ENCODE peak calls at places on chromosomes 1 and 21, in seven cellular contexts. W, N, I, X, H, L and E are unnamed samples.

GRCh38 chr1:116772648-116773045 is 18.4 kb downstream of the CD2 start:
- DNase-seq in N (peak; percentile 11), X (no peak), I (peak; percentile 64), W (no peak), H (no peak), L (no peak), E (no peak)

GRCh38 chr1:218426343-218426657 is 81.2 kb downstream of the TGFB2 start:
- DNase-seq in L (no peak), X (no peak), N (peak; percentile 92), I (no peak), W (no peak), H (no peak), E (no peak)

GRCh38 chr1:61181016-61181560 is 98.7 kb downstream of the NFIA start:
- DNase-seq in I (no peak), L (no peak), N (no peak), H (no peak), X (no peak), W (no peak), E (no peak)

GRCh38 chr1:27357281-27358037 is 9.3 kb downstream of the MAP3K6 start:
- DNase-seq in W (peak; percentile 87), L (peak; percentile 85), I (peak; percentile 88), X (peak; percentile 87), H (peak; percentile 91), N (peak; percentile 66), E (peak; percentile 92)

GRCh38 chr1:87224209-87224608 is 104.5 kb upstream of the LMO4 start:
- DNase-seq in I (peak; percentile 46), H (no peak), N (peak; percentile 89), X (no peak), L (no peak), W (no peak), E (no peak)

GRCh38 chr1:33153650-33154049 is 28.2 kb downstream of the TRIM62 start:
- DNase-seq in N (no peak), H (no peak), L (no peak), X (no peak), I (no peak), W (no peak), E (no peak)

GRCh38 chr1:179146476-179146875 is 64.6 kb downstream of the TOR3A start:
- DNase-seq in L (no peak), I (no peak), W (no peak), N (no peak), X (no peak), H (no peak), E (no peak)

GRCh38 chr1:201212461-201213055 is 21.9 kb downstream of the IGFN1 start:
- DNase-seq in W (no peak), I (no peak), X (no peak), N (no peak), L (no peak), H (no peak), E (no peak)

GRCh38 chr1:31757204-31757679 is 6.9 kb downstream of the ADGRB2 start:
- DNase-seq in N (no peak), X (no peak), L (no peak), H (no peak), I (no peak), W (peak; percentile 59), E (no peak)

GRCh38 chr1:213385806-213386324 is 334.8 kb downstream of the RPS6KC1 start:
- DNase-seq in N (no peak), I (no peak), L (no peak), X (no peak), H (no peak), W (no peak), E (no peak)

GRCh38 chr1:160797861-160798273 is 1.9 kb downstream of the LY9 start:
- DNase-seq in N (no peak), H (no peak), L (no peak), W (peak; percentile 82), X (peak; percentile 41), I (peak; percentile 93), E (no peak)

GRCh38 chr21:45356653-45357435 is 48.1 kb upstream of the COL18A1 start:
- DNase-seq in X (no peak), W (no peak), H (no peak), I (no peak), N (no peak), L (no peak), E (no peak)

GRCh38 chr1:40679165-40679953 is 12.1 kb upstream of the NFYC start:
- DNase-seq in L (no peak), W (no peak), X (no peak), H (no peak), N (no peak), I (no peak), E (no peak)

GRCh38 chr1:189669846-189670245 is 807.8 kb downstream of the BRINP3 start:
- DNase-seq in H (no peak), W (no peak), I (no peak), X (no peak), L (no peak), N (peak; percentile 32), E (no peak)

GRCh38 chr1:174433451-174433850 is 14.3 kb upstream of the GPR52 start:
- DNase-seq in W (no peak), L (no peak), H (no peak), N (peak; percentile 14), I (no peak), X (no peak), E (no peak)